ENCODE peak calls at places on chromosomes 2 and 18, in seven cellular contexts. N, P, Q, W, D, F and U are unnamed samples.
A peak's percentile ranks its signal among the peaks of the same experiment; 100 is the strongest.

GRCh38 chr18:29225351-29225750 is 1048.4 kb upstream of the CDH2 start:
- DNase-seq in N (no peak), P (peak; percentile 8), Q (no peak), W (no peak), D (no peak), F (no peak), U (peak; percentile 10)

GRCh38 chr2:217983276-217984233 is 19.2 kb downstream of the TNS1 start:
- DNase-seq in N (peak; percentile 59), P (no peak), Q (no peak), W (no peak), D (no peak), F (no peak), U (no peak)

GRCh38 chr2:85902496-85902895 is 13.7 kb upstream of the ST3GAL5 start:
- DNase-seq in N (no peak), P (peak; percentile 20), Q (no peak), W (no peak), D (no peak), F (no peak), U (peak; percentile 86)

GRCh38 chr2:72931280-72931910 is 14.1 kb downstream of the EMX1 start:
- DNase-seq in N (peak; percentile 55), P (peak; percentile 79), Q (no peak), W (no peak), D (peak; percentile 6), F (no peak), U (no peak)

GRCh38 chr18:46916551-46917107 is 678 bp downstream of the PIAS2 start:
- DNase-seq in N (no peak), P (peak; percentile 35), Q (peak; percentile 42), W (peak; percentile 40), D (no peak), F (no peak), U (peak; percentile 29)

GRCh38 chr2:239824866-239825704 is 200.1 kb downstream of the NDUFA10 start:
- DNase-seq in N (peak; percentile 30), P (no peak), Q (no peak), W (no peak), D (no peak), F (no peak), U (no peak)

GRCh38 chr18:10041180-10041579 is 127.4 kb downstream of the VAPA start:
- DNase-seq in N (no peak), P (no peak), Q (peak; percentile 96), W (peak; percentile 100), D (no peak), F (no peak), U (peak; percentile 33)

GRCh38 chr2:75326645-75327044 is 127.3 kb upstream of the TACR1 start:
- DNase-seq in N (no peak), P (no peak), Q (no peak), W (no peak), D (no peak), F (no peak), U (no peak)

GRCh38 chr2:10385933-10386773 is 62.0 kb downstream of the ODC1 start:
- DNase-seq in N (no peak), P (no peak), Q (peak; percentile 69), W (peak; percentile 63), D (peak; percentile 34), F (no peak), U (peak; percentile 54)

GRCh38 chr2:220424561-220424960 is 797.1 kb downstream of the SLC4A3 start:
- DNase-seq in N (no peak), P (no peak), Q (peak; percentile 38), W (no peak), D (no peak), F (no peak), U (no peak)

GRCh38 chr2:172228177-172228785 is 125.6 kb upstream of the DLX2 start:
- DNase-seq in N (no peak), P (peak; percentile 86), Q (peak; percentile 56), W (peak; percentile 71), D (no peak), F (no peak), U (peak; percentile 68)

DNA sequence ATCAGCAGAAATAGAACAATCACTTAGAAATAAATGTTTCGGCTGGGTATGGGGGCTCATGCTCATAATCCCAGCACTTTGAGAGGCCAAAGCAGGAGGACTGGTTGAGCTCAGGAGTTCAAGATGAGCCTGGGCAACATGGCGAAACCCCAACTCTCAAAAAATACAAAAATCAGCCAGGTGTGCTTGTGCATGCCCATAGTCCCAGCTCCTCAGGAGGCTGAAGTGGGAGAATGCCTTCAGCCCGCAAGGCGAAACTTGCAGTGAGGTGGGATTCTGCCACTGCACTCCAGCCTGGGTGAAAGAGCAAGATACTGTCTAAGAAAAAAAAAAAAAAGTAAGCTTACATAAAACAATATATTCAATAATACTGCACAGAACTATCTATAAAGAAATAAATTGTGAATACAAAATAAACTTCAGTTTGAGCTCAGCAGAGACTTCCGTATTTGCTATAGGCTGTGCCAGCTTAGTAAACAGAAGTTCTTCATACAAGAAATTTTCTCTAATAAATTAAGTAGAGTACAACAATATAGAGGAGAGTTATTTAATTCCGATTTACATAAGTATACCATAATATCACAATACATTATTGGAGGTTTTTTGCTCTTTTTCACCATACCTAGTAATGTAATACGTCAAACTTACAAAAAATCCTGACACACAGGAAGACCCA is 43.6 kb downstream of the SRBD1 start:
- DNase-seq in N (no peak), P (no peak), Q (no peak), W (no peak), D (no peak), F (no peak), U (no peak)
- H3K4me3 ChIP-seq in N (peak overlapping the region; percentile 32), P (no peak overlapping the region), Q (no peak overlapping the region), W (peak overlapping the region; percentile 21), D (no peak overlapping the region), F (no peak overlapping the region), U (no peak overlapping the region)

GRCh38 chr2:120366698-120367097 is 20.8 kb downstream of the INHBB start:
- DNase-seq in N (no peak), P (no peak), Q (no peak), W (no peak), D (no peak), F (no peak), U (no peak)
- TF ChIP-seq CTCF in N (no peak), P (no peak), Q (no peak), W (no peak), D (no peak), F (no peak), U (no peak)

DNA sequence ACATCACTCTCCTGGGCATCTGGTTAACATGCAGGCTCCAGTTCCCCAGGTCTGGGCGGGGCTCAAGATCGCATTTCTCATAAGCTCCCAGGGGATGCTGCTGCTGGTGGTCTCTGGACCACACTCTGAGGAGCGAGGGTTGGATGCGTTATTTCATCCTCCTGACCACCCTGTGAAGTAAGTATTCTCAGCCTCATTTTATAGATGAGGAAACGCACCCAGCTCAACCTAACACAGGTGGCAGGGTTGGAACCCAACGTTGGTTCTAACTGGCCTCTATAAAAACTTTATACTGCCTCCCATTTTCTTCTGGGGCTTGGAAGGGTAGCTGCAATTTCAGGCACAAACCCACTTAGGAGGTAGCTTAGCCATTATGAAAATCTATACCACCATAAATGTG is 120.5 kb downstream of the FAM210A start:
- DNase-seq in N (no peak), P (no peak), Q (no peak), W (no peak), D (no peak), F (no peak), U (no peak)
- H3K4me3 ChIP-seq in N (no peak overlapping the region), P (no peak overlapping the region), Q (no peak overlapping the region), W (no peak overlapping the region), D (no peak overlapping the region), F (no peak overlapping the region), U (no peak overlapping the region)

GRCh38 chr2:133434962-133435668 is 133.1 kb downstream of the NCKAP5 start:
- DNase-seq in N (no peak), P (peak; percentile 97), Q (no peak), W (no peak), D (peak; percentile 24), F (no peak), U (peak; percentile 24)
- TF ChIP-seq CTCF in N (no peak), P (peak; percentile 51), Q (no peak), W (no peak), D (peak; percentile 28), F (no peak), U (no peak)

GRCh38 chr2:158556124-158556523 is 99.4 kb downstream of the PKP4 start:
- DNase-seq in N (no peak), P (no peak), Q (no peak), W (no peak), D (no peak), F (no peak), U (no peak)
- H3K4me3 ChIP-seq in N (no peak overlapping the region), P (no peak overlapping the region), Q (no peak overlapping the region), W (no peak overlapping the region), D (no peak overlapping the region), F (no peak overlapping the region), U (no peak overlapping the region)

DNA sequence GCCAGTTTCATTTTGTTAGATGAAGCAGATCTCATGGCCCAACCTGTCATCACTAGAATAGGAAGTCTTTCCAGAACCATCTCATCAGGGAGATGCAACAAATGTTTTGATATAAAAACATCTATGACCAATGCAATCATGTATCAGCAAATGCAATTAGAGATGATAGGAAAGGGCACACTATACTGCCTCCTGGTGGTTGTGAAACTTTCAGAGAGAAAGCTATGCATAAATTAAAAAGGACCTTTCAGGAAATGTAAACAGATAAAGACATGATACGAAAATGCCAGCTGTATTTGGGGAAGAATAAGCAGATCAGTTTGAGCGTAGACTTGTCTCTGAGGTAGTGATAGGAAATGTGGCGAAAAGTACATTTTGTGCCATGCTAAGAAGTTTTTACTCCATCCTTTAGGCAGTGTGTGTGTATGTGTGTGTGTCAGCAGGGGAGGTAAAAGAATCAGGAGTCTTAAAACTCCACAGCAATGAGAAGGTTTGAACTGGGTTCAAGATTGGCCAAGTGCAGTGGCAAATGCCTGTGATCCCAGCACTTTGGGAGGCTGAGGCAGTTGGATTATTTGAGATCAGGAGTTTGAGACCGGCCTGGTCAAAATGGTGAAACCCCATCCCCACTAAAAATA is 479.3 kb downstream of the CPS1 start:
- DNase-seq in N (no peak), P (peak; percentile 29), Q (peak; percentile 21), W (no peak), D (no peak), F (peak; percentile 39), U (peak; percentile 0)
- TF ChIP-seq CTCF in N (peak; percentile 47), P (peak; percentile 77), Q (peak; percentile 40), W (no peak), D (peak; percentile 52), F (peak; percentile 60), U (peak; percentile 43)

GRCh38 chr2:44950646-44951045 is 9.1 kb downstream of the SIX3 start:
- DNase-seq in N (no peak), P (no peak), Q (no peak), W (no peak), D (no peak), F (no peak), U (no peak)

GRCh38 chr2:44951124-44951523 is 9.6 kb downstream of the SIX3 start:
- DNase-seq in N (no peak), P (no peak), Q (no peak), W (no peak), D (no peak), F (no peak), U (no peak)

GRCh38 chr2:44952143-44952805 is 10.8 kb downstream of the SIX3 start:
- DNase-seq in N (no peak), P (peak; percentile 41), Q (peak; percentile 62), W (peak; percentile 45), D (no peak), F (peak; percentile 84), U (peak; percentile 47)

GRCh38 chr2:44952806-44953685 is 11.5 kb downstream of the SIX3 start:
- DNase-seq in N (no peak), P (no peak), Q (no peak), W (no peak), D (no peak), F (no peak), U (no peak)

DNA sequence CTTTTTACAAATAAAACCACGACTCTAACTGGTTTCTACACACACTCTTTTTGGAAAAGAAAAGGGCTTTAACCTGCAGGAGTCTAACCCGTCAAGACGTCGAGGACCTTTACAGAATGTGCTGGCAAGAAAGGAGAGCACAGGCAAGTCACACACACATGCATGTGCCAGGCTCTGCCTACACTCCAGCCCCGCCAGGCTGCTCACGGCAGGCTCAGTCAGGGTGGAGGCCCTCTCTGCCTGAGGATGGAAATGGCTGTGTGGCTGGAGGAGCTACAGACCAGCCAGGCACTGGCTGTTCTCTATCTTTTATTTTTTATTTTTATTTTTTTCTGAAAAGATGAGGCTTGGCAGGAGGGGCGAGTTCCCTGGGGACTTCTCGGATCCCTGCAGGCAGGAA is 10.2 kb downstream of the SIX3 start:
- DNase-seq in N (no peak), P (no peak), Q (no peak), W (no peak), D (no peak), F (no peak), U (no peak)
- H3K4me3 ChIP-seq in N (no peak overlapping the region), P (no peak overlapping the region), Q (no peak overlapping the region), W (peak overlapping the region; percentile 41), D (peak overlapping the region; percentile 25), F (peak overlapping the region; percentile 27), U (no peak overlapping the region)